ENCODE peak calls at places on chromosomes 13 and 19, in five cellular contexts. V is HEK293T; B is EH; G is activated CD4-positive, alpha-beta T cell treated with anti-CD3 and anti-CD28 coated beads for 4 hours; R is aorta. O is an unnamed sample.

GRCh38 chr13:38763446-38764381 is 76.8 kb downstream of the FREM2 start:
- DNase-seq in V (peak), B (peak), G (no peak), R (no peak), O (peak)

GRCh38 chr19:32349724-32350475 is 4.5 kb downstream of the ZNF507 start:
- DNase-seq in V (no peak), B (no peak), G (no peak), R (no peak), O (no peak)

GRCh38 chr19:872266-872951 is 12.9 kb downstream of the CFD start:
- DNase-seq in V (peak), B (peak), G (peak), R (no peak), O (peak)

GRCh38 chr13:88726075-88726474 is 1054.9 kb downstream of the SLITRK5 start:
- DNase-seq in V (no peak), B (no peak), G (no peak), R (peak), O (no peak)

GRCh38 chr19:1232652-1233360 is 5.0 kb downstream of the CBARP start:
- DNase-seq in V (no peak), B (peak), G (no peak), R (peak), O (no peak)

GRCh38 chr13:27637289-27637626 is 15.6 kb downstream of the POLR1D start:
- DNase-seq in V (no peak), B (no peak), G (no peak), R (no peak), O (no peak)

GRCh38 chr19:41409288-41409687 is 11.7 kb downstream of the BCKDHA start:
- DNase-seq in V (no peak), B (peak), G (no peak), R (no peak), O (peak)

GRCh38 chr19:5534787-5535586 is 32.8 kb downstream of the TINCR start:
- DNase-seq in V (peak), B (no peak), G (no peak), R (no peak), O (no peak)